ENCODE peak calls at places on chromosome 16, in nine cellular contexts. O, J, P, M, V, B, Q, U and R are unnamed samples.

GRCh38 chr16:51153275-51153991 is 2.4 kb upstream of the SALL1 start:
- DNase-seq in B (peak), U (no peak), M (no peak), V (no peak), P (no peak), O (peak), Q (no peak), J (peak), R (peak)

GRCh38 chr16:50309156-50309526 is 42.8 kb downstream of the ADCY7 start:
- DNase-seq in O (no peak), M (no peak), J (no peak), U (no peak), Q (no peak), B (no peak), P (no peak), V (no peak), R (no peak)

GRCh38 chr16:15980329-15980728 is 30.9 kb downstream of the ABCC1 start:
- DNase-seq in Q (no peak), O (no peak), B (no peak), P (no peak), M (no peak), U (no peak), J (no peak), V (no peak), R (no peak)

GRCh38 chr16:81616321-81617020 is 162.6 kb upstream of the PLCG2 start:
- DNase-seq in M (no peak), U (no peak), Q (peak), V (peak), J (peak), P (peak), O (peak), B (peak), R (no peak)

GRCh38 chr16:51382940-51383339 is 231.9 kb upstream of the SALL1 start:
- DNase-seq in P (no peak), O (no peak), B (no peak), Q (no peak), U (no peak), J (no peak), V (no peak), M (no peak), R (no peak)

GRCh38 chr16:67677712-67678111 is 11.1 kb downstream of the C16orf86 start:
- DNase-seq in P (no peak), J (no peak), Q (no peak), U (no peak), O (no peak), M (no peak), B (no peak), V (no peak), R (peak)

GRCh38 chr16:23947838-23948237 is 112.1 kb downstream of the PRKCB start:
- DNase-seq in P (no peak), B (no peak), J (no peak), M (no peak), U (no peak), O (no peak), V (no peak), Q (no peak), R (no peak)

GRCh38 chr16:50880926-50881325 is 139.0 kb downstream of the CYLD start:
- DNase-seq in B (no peak), U (no peak), P (no peak), V (no peak), M (no peak), O (no peak), J (no peak), Q (no peak), R (no peak)

GRCh38 chr16:49822649-49823370 is 33.1 kb downstream of the ZNF423 start:
- DNase-seq in O (no peak), B (no peak), M (no peak), U (no peak), Q (no peak), J (no peak), V (no peak), P (no peak), R (no peak)

GRCh38 chr16:85549766-85550421 is 63.2 kb upstream of the GSE1 start:
- DNase-seq in B (no peak), Q (no peak), P (no peak), J (no peak), O (no peak), V (no peak), M (no peak), U (no peak), R (no peak)

GRCh38 chr16:22188595-22189442 is 17.3 kb upstream of the EEF2K start:
- DNase-seq in Q (peak), M (peak), B (peak), U (peak), P (peak), O (peak), V (peak), J (peak), R (peak)

GRCh38 chr16:80924372-80924978 is 82.2 kb downstream of the CMC2 start:
- DNase-seq in J (peak), U (peak), B (peak), Q (no peak), V (peak), M (peak), P (peak), O (peak), R (peak)

GRCh38 chr16:78773316-78773715 is 673.9 kb downstream of the WWOX start:
- DNase-seq in U (no peak), O (no peak), M (no peak), P (no peak), J (no peak), B (peak), V (no peak), Q (no peak), R (peak)

GRCh38 chr16:78770353-78771091 is 671.1 kb downstream of the WWOX start:
- DNase-seq in U (peak), M (no peak), P (peak), J (peak), B (peak), O (peak), V (peak), Q (peak), R (peak)

GRCh38 chr16:78778724-78779004 is 679.2 kb downstream of the WWOX start:
- DNase-seq in B (no peak), V (no peak), J (no peak), O (no peak), M (no peak), P (no peak), U (no peak), Q (no peak), R (no peak)

GRCh38 chr16:78780808-78781207 is 681.4 kb downstream of the WWOX start:
- DNase-seq in J (no peak), O (no peak), U (no peak), Q (no peak), V (no peak), P (no peak), M (no peak), B (no peak), R (no peak)

DNA sequence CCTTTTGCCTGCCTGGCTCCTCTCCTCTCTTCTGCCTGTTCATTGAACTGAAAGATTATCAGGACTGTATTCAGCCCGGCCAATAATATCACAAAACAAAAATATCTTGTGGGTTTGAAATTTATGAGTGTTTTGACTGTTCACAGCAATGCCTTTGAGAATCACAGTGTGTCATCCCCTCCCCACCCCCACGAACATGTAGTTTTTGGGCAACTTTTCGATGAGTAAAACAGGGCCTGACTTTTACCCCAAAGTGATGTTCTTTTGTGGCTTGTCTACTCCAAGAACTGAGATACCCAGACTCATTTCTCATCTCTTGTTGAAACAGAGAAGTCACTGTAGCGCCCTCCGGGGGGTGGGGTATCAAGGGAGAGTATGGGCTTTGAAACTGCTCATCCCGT is 675.7 kb downstream of the WWOX start:
- DNase-seq in J (no peak), B (no peak), O (no peak), V (no peak), M (no peak), P (no peak), U (no peak), Q (no peak), R (no peak)
- TF ChIP-seq EZH2phosphoT487 in J (no peak), B (no peak), O (no peak), V (no peak), M (no peak), P (no peak), U (no peak), Q (no peak), R (no peak)

GRCh38 chr16:57264950-57265371 is 19.5 kb downstream of the PLLP start:
- DNase-seq in B (no peak), O (no peak), M (no peak), J (peak), Q (no peak), P (no peak), U (no peak), V (no peak), R (no peak)
- TF ChIP-seq EZH2phosphoT487 in B (no peak), O (no peak), M (no peak), J (no peak), Q (no peak), P (no peak), U (no peak), V (no peak), R (no peak)

GRCh38 chr16:4389051-4389955 is 17.7 kb downstream of the VASN start:
- DNase-seq in J (no peak), V (no peak), O (peak), B (no peak), M (no peak), Q (no peak), U (no peak), P (no peak), R (peak)
- TF ChIP-seq EZH2phosphoT487 in J (no peak), V (no peak), O (no peak), B (no peak), M (no peak), Q (no peak), U (no peak), P (no peak), R (no peak)

DNA sequence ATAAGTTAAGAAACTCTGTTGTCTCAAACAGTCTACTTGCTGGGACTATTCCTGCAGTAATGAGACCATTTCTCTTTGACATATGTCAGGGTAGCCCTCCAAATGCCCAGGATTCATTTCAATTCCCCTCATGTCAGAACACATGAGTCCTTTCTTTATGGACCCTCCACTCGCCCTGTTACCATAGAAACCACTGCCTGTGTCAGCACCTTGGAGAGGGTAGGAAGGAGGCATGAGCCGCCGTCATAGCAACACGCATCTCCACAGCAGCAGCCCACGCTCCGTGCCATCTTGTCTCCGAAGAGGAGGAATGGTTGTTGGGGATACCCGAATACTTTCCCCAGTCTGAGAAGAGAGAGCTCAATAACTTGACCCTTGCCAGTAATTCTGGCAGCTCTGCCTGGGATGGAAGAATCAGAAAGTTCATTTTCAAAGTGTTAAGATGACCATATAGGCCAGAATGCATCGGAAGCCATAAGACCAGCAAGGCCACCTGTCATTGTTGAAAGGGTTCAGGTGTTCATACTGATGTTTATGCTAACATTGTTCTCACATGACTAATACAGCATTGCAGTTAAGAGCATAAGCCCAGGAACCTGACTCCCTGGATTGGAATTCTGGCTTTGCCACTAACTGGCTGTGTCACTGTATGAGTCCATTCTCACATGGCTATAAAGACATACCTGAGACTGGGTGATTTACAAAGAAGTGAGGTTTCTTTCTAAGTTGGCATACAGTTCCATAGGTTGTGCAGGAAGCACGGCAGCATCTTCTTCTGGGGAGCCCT is 141.3 kb downstream of the ABCC12 start:
- DNase-seq in B (peak), M (peak), U (peak), O (peak), J (no peak), P (no peak), Q (no peak), V (peak), R (peak)
- TF ChIP-seq EZH2phosphoT487 in B (no peak), M (no peak), U (no peak), O (no peak), J (no peak), P (no peak), Q (no peak), V (no peak), R (no peak)

GRCh38 chr16:83863682-83864081 is 35.2 kb upstream of the MLYCD start:
- DNase-seq in U (no peak), M (no peak), J (no peak), B (no peak), P (no peak), O (no peak), V (no peak), Q (no peak), R (no peak)
- TF ChIP-seq EZH2phosphoT487 in U (no peak), M (no peak), J (no peak), B (no peak), P (no peak), O (no peak), V (no peak), Q (no peak), R (no peak)

GRCh38 chr16:88560722-88561484 is 9.3 kb upstream of the ZC3H18 start:
- DNase-seq in V (peak), J (no peak), P (no peak), U (peak), M (no peak), Q (no peak), O (peak), B (peak), R (peak)

GRCh38 chr16:88556294-88556988 is 13.8 kb upstream of the ZC3H18 start:
- DNase-seq in P (peak), V (no peak), U (no peak), J (no peak), B (no peak), O (no peak), M (no peak), Q (peak), R (no peak)

GRCh38 chr16:88558457-88559442 is 11.5 kb upstream of the ZC3H18 start:
- DNase-seq in M (peak), V (peak), J (peak), U (peak), B (peak), Q (no peak), P (peak), O (peak), R (peak)

GRCh38 chr16:88566158-88566557 is 4.0 kb upstream of the ZC3H18 start:
- DNase-seq in M (peak), Q (no peak), V (no peak), P (no peak), B (no peak), J (no peak), U (no peak), O (peak), R (peak)

GRCh38 chr16:88561485-88562369 is 8.5 kb upstream of the ZC3H18 start:
- DNase-seq in B (peak), U (peak), V (peak), J (peak), O (peak), P (peak), M (peak), Q (peak), R (peak)
- TF ChIP-seq EZH2phosphoT487 in B (no peak), U (no peak), V (no peak), J (no peak), O (no peak), P (no peak), M (no peak), Q (no peak), R (no peak)

DNA sequence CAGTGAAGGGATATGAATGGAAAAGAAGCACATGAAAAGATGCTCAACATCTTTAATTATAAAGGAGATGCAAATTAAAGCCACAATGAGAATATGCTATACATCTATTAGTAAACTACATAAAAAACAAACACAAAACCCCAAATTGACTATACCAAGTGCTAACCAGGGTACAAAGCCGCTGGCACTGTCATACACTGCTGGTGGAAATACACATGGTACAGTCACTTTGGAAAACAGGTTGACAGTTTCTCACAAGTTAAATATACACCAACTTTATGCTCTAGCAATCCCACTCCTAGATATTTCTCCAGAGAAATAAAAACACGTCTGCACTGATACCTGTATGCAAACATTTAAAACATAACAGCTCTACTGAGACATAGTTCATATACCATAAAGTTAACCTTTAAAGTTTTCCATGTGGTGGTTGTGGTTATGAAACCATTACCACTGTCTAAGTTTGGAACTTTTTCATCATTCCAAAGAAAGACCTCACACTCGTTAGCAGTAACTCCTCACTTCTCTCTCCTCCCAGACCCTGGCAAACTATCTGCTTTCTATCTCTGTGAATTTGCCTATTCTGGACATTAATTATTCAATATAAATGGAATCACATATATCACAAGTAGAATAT is 42.7 kb downstream of the ADGRG5 start:
- DNase-seq in J (no peak), M (no peak), P (no peak), B (no peak), Q (no peak), O (no peak), U (no peak), V (no peak), R (no peak)
- TF ChIP-seq EZH2phosphoT487 in J (no peak), M (no peak), P (no peak), B (no peak), Q (no peak), O (no peak), U (no peak), V (no peak), R (no peak)

GRCh38 chr16:10741844-10742243 is 1.8 kb upstream of the NUBP1 start:
- DNase-seq in B (no peak), O (no peak), Q (no peak), J (peak), P (no peak), M (no peak), V (no peak), U (no peak), R (no peak)
- TF ChIP-seq EZH2phosphoT487 in B (no peak), O (no peak), Q (no peak), J (no peak), P (no peak), M (no peak), V (no peak), U (no peak), R (no peak)

GRCh38 chr16:57950382-57950781 is 20.5 kb downstream of the CNGB1 start:
- DNase-seq in U (no peak), O (no peak), Q (no peak), V (no peak), B (no peak), P (no peak), M (no peak), J (no peak), R (no peak)

GRCh38 chr16:57948027-57948426 is 22.9 kb downstream of the CNGB1 start:
- DNase-seq in U (no peak), O (no peak), B (no peak), V (no peak), J (no peak), P (no peak), Q (no peak), M (no peak), R (no peak)

GRCh38 chr16:57949595-57950238 is 21.2 kb downstream of the CNGB1 start:
- DNase-seq in B (no peak), J (no peak), M (no peak), V (no peak), U (no peak), O (peak), Q (no peak), P (no peak), R (no peak)

GRCh38 chr16:57951204-57951960 is 19.5 kb downstream of the CNGB1 start:
- DNase-seq in J (no peak), B (no peak), V (no peak), O (no peak), M (no peak), Q (no peak), U (no peak), P (no peak), R (no peak)

GRCh38 chr16:57949013-57949412 is 21.9 kb downstream of the CNGB1 start:
- DNase-seq in V (no peak), Q (no peak), M (no peak), U (no peak), J (no peak), P (no peak), O (no peak), B (peak), R (peak)
- TF ChIP-seq EZH2phosphoT487 in V (no peak), Q (no peak), M (no peak), U (no peak), J (no peak), P (no peak), O (no peak), B (no peak), R (no peak)